ENCODE peak calls at places on chromosome 7, in nine cellular contexts. J, A, E, H, I, U, S, R and O are unnamed samples. For H3K27me3, the result is how much of the 10 kb centered on the place peaks cover.

GRCh38 chr7:69732203-69732602 is 133.9 kb downstream of the AUTS2 start:
- DNase-seq in R (no peak), S (no peak), A (no peak), I (no peak), E (no peak), J (no peak), U (no peak), H (no peak), O (no peak)

GRCh38 chr7:108073305-108074070 is 56.7 kb downstream of the LAMB4 start:
- DNase-seq in E (no peak), H (no peak), U (peak), R (no peak), A (no peak), J (no peak), I (no peak), S (no peak), O (no peak)

GRCh38 chr7:116209561-116210070 is 723 bp upstream of the TES start:
- DNase-seq in A (no peak), J (no peak), U (no peak), I (no peak), E (no peak), H (no peak), R (no peak), S (no peak), O (no peak)

GRCh38 chr7:118944271-118944670 is 719.8 kb downstream of the ANKRD7 start:
- DNase-seq in H (no peak), S (no peak), U (no peak), E (no peak), R (no peak), J (no peak), A (no peak), I (no peak), O (no peak)

GRCh38 chr7:122305475-122306319 is 1.1 kb upstream of the FEZF1 start:
- DNase-seq in R (peak), I (no peak), A (peak), S (no peak), J (no peak), E (no peak), H (no peak), U (no peak), O (no peak)

GRCh38 chr7:48042216-48042615 is 6.9 kb downstream of the C7orf57 start:
- DNase-seq in U (no peak), E (no peak), R (no peak), H (no peak), J (no peak), I (no peak), S (no peak), A (no peak), O (no peak)

GRCh38 chr7:157719008-157719682 is 382.3 kb downstream of the DNAJB6 start:
- DNase-seq in H (peak), J (no peak), E (no peak), A (no peak), I (no peak), U (peak), R (no peak), S (no peak), O (no peak)

GRCh38 chr7:73774923-73775322 is 4.9 kb upstream of the CLDN3 start:
- DNase-seq in J (no peak), R (no peak), S (no peak), I (no peak), H (no peak), A (no peak), U (no peak), E (no peak), O (no peak)

GRCh38 chr7:43164757-43165156 is 52.3 kb downstream of the HECW1 start:
- DNase-seq in E (no peak), A (no peak), J (no peak), I (no peak), S (no peak), R (peak), H (no peak), U (no peak), O (no peak)

GRCh38 chr7:56086761-56087160 is 6.0 kb downstream of the PHKG1 start:
- DNase-seq in S (no peak), U (peak), R (no peak), H (no peak), A (no peak), J (no peak), I (no peak), E (no peak), O (no peak)

GRCh38 chr7:136133491-136133990 is 156.4 kb upstream of the MTPN start:
- DNase-seq in J (no peak), S (no peak), A (no peak), R (no peak), I (no peak), H (no peak), E (no peak), U (no peak), O (no peak)

GRCh38 chr7:128053023-128053422 is 21.8 kb upstream of the LRRC4 start:
- DNase-seq in S (no peak), E (peak), I (no peak), J (no peak), U (no peak), A (no peak), R (no peak), H (no peak), O (no peak)

GRCh38 chr7:96009162-96009561 is 236.8 kb downstream of the DYNC1I1 start:
- DNase-seq in E (no peak), I (no peak), H (no peak), R (no peak), J (no peak), A (no peak), S (no peak), U (no peak), O (no peak)

GRCh38 chr7:95999481-95999880 is 227.1 kb downstream of the DYNC1I1 start:
- DNase-seq in J (no peak), A (no peak), I (no peak), E (no peak), R (no peak), S (no peak), H (no peak), U (no peak), O (no peak)

GRCh38 chr7:96004598-96004997 is 232.2 kb downstream of the DYNC1I1 start:
- DNase-seq in S (no peak), R (no peak), U (no peak), E (no peak), H (no peak), A (no peak), J (no peak), I (no peak), O (no peak)
- TF ChIP-seq CTCF in S (no peak), R (no peak), U (no peak), E (no peak), H (no peak), A (no peak), J (no peak), I (no peak), O (no peak)

DNA sequence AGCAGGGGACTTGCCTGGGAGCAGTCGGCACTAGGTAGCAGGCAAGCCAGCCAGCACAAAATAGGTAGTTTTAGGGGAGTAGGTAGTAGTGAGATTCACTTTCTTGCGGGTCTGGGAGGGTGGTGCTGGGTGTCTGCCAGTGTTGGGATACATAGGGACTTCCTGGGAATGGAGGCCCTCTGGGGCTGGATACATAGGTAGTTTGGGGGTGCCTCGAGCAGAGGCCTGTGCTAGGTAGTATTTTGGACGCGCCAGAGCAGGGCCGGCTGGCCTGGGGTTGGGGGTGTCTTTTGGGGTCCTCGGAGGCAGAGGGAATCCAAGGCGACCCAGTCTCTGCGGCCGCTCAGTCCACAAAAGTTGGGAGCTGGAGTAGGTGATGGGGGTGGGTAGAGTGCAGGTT is 2.0 kb upstream of the HOXA3 start:
- DNase-seq in U (peak), J (no peak), H (no peak), A (no peak), S (no peak), I (no peak), R (no peak), E (no peak), O (no peak)
- H3K27me3 ChIP-seq in U (under half), J (under half), H (half or more), A (under half), S (half or more), I (under half), R (under half), E (under half), O (half or more)

DNA sequence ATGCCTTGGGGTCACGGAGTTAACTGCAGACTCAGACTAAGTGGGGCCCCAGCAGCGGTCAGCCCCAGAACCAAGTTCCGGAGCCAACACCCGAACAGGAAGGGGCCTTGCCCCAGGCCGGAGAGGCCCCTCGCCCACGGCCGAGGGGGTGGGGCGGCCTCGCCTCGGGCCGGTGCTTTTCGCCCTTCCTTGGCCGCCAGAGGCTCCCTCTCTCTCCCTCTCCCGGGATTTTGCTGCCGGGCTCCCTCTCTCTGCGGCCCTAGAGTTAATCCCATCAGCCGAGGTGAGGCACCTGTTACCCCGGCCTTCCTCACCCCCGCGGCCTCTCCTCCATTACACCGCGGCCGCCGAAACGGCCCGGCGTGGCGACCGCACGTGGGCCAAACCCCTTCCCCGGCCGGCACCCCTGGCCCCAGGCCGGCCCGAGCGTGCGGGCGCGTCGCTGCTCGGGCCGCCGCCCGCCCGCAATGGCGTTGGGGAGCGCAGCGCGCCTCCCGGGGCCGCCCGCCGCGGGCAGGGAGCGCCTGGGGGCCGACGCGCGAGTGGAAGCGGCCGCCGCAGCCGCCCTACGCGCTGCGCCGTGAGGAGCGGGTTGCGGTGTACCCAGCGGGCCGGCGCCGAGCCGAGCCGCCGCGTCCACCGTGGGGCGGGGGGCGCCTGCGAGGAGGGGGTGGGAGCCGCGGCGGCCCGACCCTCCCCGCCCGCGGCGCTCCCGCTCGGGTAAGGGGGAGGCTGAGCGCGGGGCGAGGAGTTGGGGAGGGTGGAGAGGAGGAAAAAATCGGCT is at the start of gene PPP1R9A:
- DNase-seq in I (peak), U (peak), R (peak), E (no peak), H (peak), J (peak), A (peak), S (peak), O (no peak)
- TF ChIP-seq CTCF in I (peak), U (no peak), R (peak), E (no peak), H (no peak), J (peak), A (no peak), S (peak), O (no peak)

GRCh38 chr7:113086431-113086888 is at the start of gene GPR85:
- DNase-seq in E (no peak), J (peak), A (peak), R (no peak), I (peak), U (peak), H (peak), S (peak), O (peak)

GRCh38 chr7:113087278-113087998 is 811 bp upstream of the GPR85 start:
- DNase-seq in R (no peak), U (no peak), E (no peak), J (no peak), S (no peak), H (no peak), A (no peak), I (no peak), O (no peak)

GRCh38 chr7:113084499-113085172 is 2.0 kb downstream of the GPR85 start:
- DNase-seq in E (no peak), H (no peak), J (no peak), R (no peak), U (no peak), A (no peak), I (no peak), S (no peak), O (no peak)

GRCh38 chr7:113085781-113086390 is 741 bp downstream of the GPR85 start:
- DNase-seq in E (no peak), U (no peak), H (no peak), I (no peak), R (no peak), J (no peak), S (no peak), A (no peak), O (no peak)

DNA sequence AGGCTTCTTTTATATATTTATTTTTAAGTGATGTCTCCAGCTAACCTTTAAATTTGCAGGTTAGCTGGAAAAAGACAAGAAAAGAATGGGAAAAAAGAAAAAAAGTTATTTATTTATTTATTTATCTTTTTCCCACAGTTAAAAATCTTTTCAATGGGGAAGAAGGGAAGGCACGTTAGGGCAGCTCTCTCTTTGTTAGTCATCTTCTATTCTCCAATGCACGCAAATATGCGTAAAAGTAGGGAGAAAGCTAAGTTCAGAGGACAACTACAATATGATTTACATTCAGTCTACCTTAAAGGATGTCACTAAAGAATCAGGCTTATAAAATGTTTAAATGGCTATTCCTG is 276 bp upstream of the GPR85 start:
- DNase-seq in S (no peak), H (no peak), A (no peak), J (no peak), I (no peak), U (no peak), R (no peak), E (no peak), O (no peak)
- H3K27me3 ChIP-seq in S (under half), H (under half), A (under half), J (under half), I (under half), U (under half), R (under half), E (under half), O (half or more)

DNA sequence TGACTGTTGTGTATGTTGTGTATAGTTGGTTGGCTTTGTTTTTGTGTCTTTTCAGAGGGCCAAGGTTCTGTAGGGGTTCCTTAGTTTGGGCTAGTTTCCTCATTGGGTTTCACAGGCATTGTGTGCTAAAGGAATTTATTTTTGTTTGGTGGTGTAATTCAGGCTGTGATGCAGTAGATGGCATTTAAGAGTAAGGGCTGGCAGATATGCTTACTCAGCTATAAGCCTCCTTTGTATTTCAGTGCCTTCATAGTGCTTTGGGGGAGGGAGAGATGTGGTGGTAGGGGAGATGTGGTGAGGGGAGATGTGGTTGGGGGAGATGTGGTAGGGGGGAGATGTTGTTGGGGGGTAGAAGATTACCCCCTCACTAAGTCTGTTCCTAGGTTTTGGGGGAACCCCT is 91.7 kb downstream of the SLC25A40 start:
- DNase-seq in J (no peak), I (no peak), S (no peak), U (no peak), H (no peak), R (no peak), E (no peak), A (no peak), O (no peak)
- TF ChIP-seq CTCF in J (no peak), I (no peak), S (no peak), U (no peak), H (no peak), R (peak), E (peak), A (no peak), O (no peak)

GRCh38 chr7:27176962-27177794 is 3.1 kb upstream of the HOXA10 start:
- DNase-seq in E (no peak), A (no peak), I (peak), J (no peak), S (no peak), U (peak), H (peak), R (no peak), O (no peak)
- H3K27me3 ChIP-seq in E (under half), A (under half), I (under half), J (under half), S (half or more), U (under half), H (half or more), R (under half), O (half or more)